ENCODE peak calls at places on chromosomes 13 and 19, in four cellular contexts. R, E, Q and O are unnamed samples.
A peak's percentile ranks its signal among the peaks of the same experiment; 100 is the strongest.

GRCh38 chr13:113176292-113176691 is 17.8 kb downstream of the PROZ start:
- DNase-seq in R (no peak), Q (no peak), E (no peak), O (no peak)

GRCh38 chr13:109336730-109337129 is 449.7 kb downstream of the IRS2 start:
- DNase-seq in E (no peak), Q (no peak), R (peak; percentile 4), O (no peak)

GRCh38 chr19:5339950-5340636 is 519 bp downstream of the PTPRS start:
- DNase-seq in R (no peak), E (no peak), Q (no peak), O (no peak)

GRCh38 chr13:61142506-61142905 is 273.1 kb downstream of the PCDH20 start:
- DNase-seq in R (no peak), E (no peak), Q (no peak), O (no peak)

GRCh38 chr13:29923554-29924481 is 73.4 kb upstream of the UBL3 start:
- DNase-seq in R (peak; percentile 96), Q (peak; percentile 79), E (peak; percentile 93), O (peak; percentile 19)

GRCh38 chr13:92549275-92549674 is 677.3 kb upstream of the GPC6 start:
- DNase-seq in R (no peak), Q (no peak), E (no peak), O (no peak)

GRCh38 chr13:43261018-43261417 is 237.6 kb downstream of the DNAJC15 start:
- DNase-seq in R (peak; percentile 48), Q (no peak), E (no peak), O (no peak)

GRCh38 chr13:25945596-25945995 is 106.2 kb downstream of the SHISA2 start:
- DNase-seq in Q (no peak), E (no peak), R (no peak), O (no peak)

GRCh38 chr19:9205506-9206113 is 13.8 kb downstream of the OR7D4 start:
- DNase-seq in Q (peak; percentile 74), E (no peak), R (peak; percentile 37), O (peak; percentile 55)

GRCh38 chr13:95641291-95641811 is 3.2 kb downstream of the DZIP1 start:
- DNase-seq in R (no peak), Q (no peak), E (no peak), O (no peak)

GRCh38 chr19:18612772-18613588 is at the start of gene TMEM59L:
- DNase-seq in Q (no peak), E (no peak), R (no peak), O (peak; percentile 42)

GRCh38 chr19:41861098-41861768 is 1.2 kb downstream of the RPS19 start:
- DNase-seq in Q (no peak), E (no peak), R (no peak), O (no peak)

GRCh38 chr19:50478901-50479715 is 2.5 kb upstream of the GARIN5A start:
- DNase-seq in Q (peak; percentile 76), R (peak; percentile 15), E (no peak), O (no peak)

GRCh38 chr13:40130871-40131636 is 475.6 kb downstream of the COG6 start:
- DNase-seq in Q (no peak), E (no peak), R (peak; percentile 19), O (no peak)

GRCh38 chr13:45447050-45447661 is 17.6 kb upstream of the COG3 start:
- DNase-seq in R (no peak), Q (no peak), E (no peak), O (no peak)

GRCh38 chr13:102405499-102406079 is 3.7 kb upstream of the FGF14 start:
- DNase-seq in Q (no peak), R (no peak), E (no peak), O (no peak)

GRCh38 chr19:41327499-41328156 is 17.7 kb downstream of the CCDC97 start:
- DNase-seq in Q (peak; percentile 85), R (peak; percentile 92), E (no peak), O (peak; percentile 95)

GRCh38 chr19:58479303-58479702 is 3.2 kb downstream of the ZNF446 start:
- DNase-seq in E (no peak), Q (no peak), R (no peak), O (no peak)

GRCh38 chr19:33462112-33462726 is 59.4 kb downstream of the PEPD start:
- DNase-seq in R (no peak), E (peak; percentile 43), Q (no peak), O (no peak)

GRCh38 chr13:36888645-36889044 is 31.4 kb downstream of the SMAD9 start:
- DNase-seq in Q (no peak), E (no peak), R (no peak), O (no peak)

GRCh38 chr19:45790942-45791341 is 1.7 kb downstream of the DMWD start:
- DNase-seq in R (no peak), E (no peak), Q (no peak), O (no peak)

GRCh38 chr19:49425922-49426592 is 869 bp downstream of the GFY start:
- DNase-seq in Q (no peak), R (peak; percentile 34), E (no peak), O (no peak)

DNA sequence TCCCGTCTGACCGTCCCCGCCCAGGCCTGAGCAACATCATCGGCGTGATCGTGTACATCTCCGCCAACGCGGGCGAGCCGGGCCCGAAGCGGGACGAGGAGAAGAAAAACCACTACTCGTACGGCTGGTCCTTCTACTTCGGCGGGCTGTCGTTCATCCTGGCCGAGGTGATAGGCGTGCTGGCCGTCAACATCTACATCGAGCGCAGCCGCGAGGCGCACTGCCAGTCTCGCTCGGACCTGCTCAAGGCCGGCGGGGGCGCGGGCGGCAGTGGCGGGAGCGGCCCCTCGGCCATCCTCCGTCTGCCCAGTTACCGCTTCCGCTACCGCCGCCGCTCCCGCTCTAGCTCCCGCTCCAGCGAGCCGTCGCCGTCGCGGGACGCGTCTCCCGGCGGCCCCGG is 9.4 kb upstream of the CACNG6 start:
- DNase-seq in E (no peak), R (no peak), Q (no peak), O (no peak)
- H3K27ac ChIP-seq in E (no peak overlapping the region), R (peak overlapping the region; percentile 96), Q (peak overlapping the region; percentile 27), O (no peak overlapping the region)

DNA sequence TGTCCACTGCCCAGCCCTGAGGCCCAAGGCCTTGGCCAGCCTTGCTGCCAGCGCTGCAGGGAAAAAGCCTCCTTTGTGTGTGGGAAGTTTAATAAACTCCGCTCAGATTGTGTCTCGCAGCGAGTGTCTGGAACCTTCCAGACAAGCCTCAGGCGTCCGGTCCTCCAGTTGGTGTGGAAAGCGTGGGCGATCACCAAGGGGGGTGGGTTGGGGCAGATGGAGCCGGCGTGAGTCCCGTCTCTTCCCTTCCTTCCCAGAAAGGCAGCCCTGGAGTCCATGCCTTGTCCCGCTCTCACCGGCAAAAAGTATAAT is 4.6 kb downstream of the STK11 start:
- DNase-seq in R (no peak), Q (no peak), E (no peak), O (no peak)
- H3K27ac ChIP-seq in R (peak overlapping the region; percentile 98), Q (peak overlapping the region; percentile 99), E (no peak overlapping the region), O (no peak overlapping the region)

GRCh38 chr13:97234742-97235141 is 12.6 kb downstream of the MBNL2 start:
- DNase-seq in R (no peak), Q (no peak), E (no peak), O (no peak)
- H3K27ac ChIP-seq in R (no peak overlapping the region), Q (peak overlapping the region; percentile 53), E (no peak overlapping the region), O (no peak overlapping the region)

GRCh38 chr19:10433131-10433536 is 12.8 kb downstream of the PDE4A start:
- DNase-seq in Q (peak; percentile 62), E (no peak), R (no peak), O (no peak)

GRCh38 chr19:10430505-10431253 is 10.3 kb downstream of the PDE4A start:
- DNase-seq in R (no peak), E (no peak), Q (peak; percentile 81), O (no peak)

GRCh38 chr19:10431254-10431942 is 11.1 kb downstream of the PDE4A start:
- DNase-seq in Q (peak; percentile 59), E (no peak), R (no peak), O (no peak)

GRCh38 chr19:10431943-10432735 is 11.8 kb downstream of the PDE4A start:
- DNase-seq in Q (peak; percentile 86), E (no peak), R (no peak), O (peak; percentile 54)

GRCh38 chr19:10432736-10433130 is 12.4 kb downstream of the PDE4A start:
- DNase-seq in R (no peak), E (no peak), Q (peak; percentile 81), O (no peak)
- H3K27ac ChIP-seq in R (peak overlapping the region; percentile 25), E (no peak overlapping the region), Q (peak overlapping the region; percentile 90), O (no peak overlapping the region)

GRCh38 chr19:16197622-16198362 is at the start of gene AP1M1:
- DNase-seq in Q (peak; percentile 100), R (peak; percentile 99), E (peak; percentile 98), O (peak; percentile 99)
- H3K27ac ChIP-seq in Q (peak within 1 kb of the TSS; percentile 89), R (peak within 1 kb of the TSS; percentile 81), E (peak within 1 kb of the TSS; percentile 71), O (peak within 1 kb of the TSS; percentile 81)

GRCh38 chr19:16075430-16076153 is 703 bp upstream of the TPM4 start:
- DNase-seq in E (no peak), R (no peak), Q (no peak), O (no peak)

GRCh38 chr19:16071072-16071691 is 5.1 kb upstream of the TPM4 start:
- DNase-seq in Q (no peak), E (no peak), R (no peak), O (no peak)

GRCh38 chr19:16073988-16074387 is 2.3 kb upstream of the TPM4 start:
- DNase-seq in Q (no peak), R (no peak), E (no peak), O (peak; percentile 66)

GRCh38 chr19:16074488-16075365 is 1.6 kb upstream of the TPM4 start:
- DNase-seq in R (no peak), Q (no peak), E (no peak), O (no peak)

GRCh38 chr19:16073481-16073880 is 2.8 kb upstream of the TPM4 start:
- DNase-seq in E (no peak), R (no peak), Q (no peak), O (no peak)
- H3K27ac ChIP-seq in E (peak overlapping the region; percentile 77), R (peak overlapping the region; percentile 93), Q (no peak overlapping the region), O (peak overlapping the region; percentile 27)

GRCh38 chr19:3398900-3399278 is 32.5 kb downstream of the NFIC start:
- DNase-seq in Q (no peak), R (no peak), E (no peak), O (no peak)
- H3K27ac ChIP-seq in Q (peak overlapping the region; percentile 100), R (peak overlapping the region; percentile 87), E (peak overlapping the region; percentile 90), O (no peak overlapping the region)